ENCODE peak calls at places on chromosomes 6 and 20, in four cellular contexts. One of them, this sample, is unnamed.

GRCh38 chr6:74115674-74116073 is 419.7 kb downstream of the CD109 start:
- DNase-seq in breast epithelium: no peak
- DNase-seq in fibroblast of lung: peak
- DNase-seq in cardiac muscle cell: peak
- DNase-seq in this sample: peak

GRCh38 chr6:99114769-99115406 is 167.1 kb upstream of the FBXL4 start:
- DNase-seq in breast epithelium: peak
- DNase-seq in fibroblast of lung: no peak
- DNase-seq in cardiac muscle cell: no peak
- DNase-seq in this sample: no peak

GRCh38 chr6:160160450-160160849 is 38.8 kb downstream of the SLC22A1 start:
- DNase-seq in breast epithelium: no peak
- DNase-seq in fibroblast of lung: peak
- DNase-seq in cardiac muscle cell: no peak
- DNase-seq in this sample: peak

GRCh38 chr6:1864496-1864895 is 254.8 kb downstream of the FOXC1 start:
- DNase-seq in breast epithelium: no peak
- DNase-seq in fibroblast of lung: no peak
- DNase-seq in cardiac muscle cell: no peak
- DNase-seq in this sample: no peak

GRCh38 chr6:137332637-137333228 is 113.5 kb upstream of the IFNGR1 start:
- DNase-seq in breast epithelium: no peak
- DNase-seq in fibroblast of lung: peak
- DNase-seq in cardiac muscle cell: peak
- DNase-seq in this sample: no peak

GRCh38 chr6:166989427-166990034 is 9.7 kb upstream of the CEP43 start:
- DNase-seq in breast epithelium: no peak
- DNase-seq in fibroblast of lung: peak
- DNase-seq in cardiac muscle cell: peak
- DNase-seq in this sample: peak

GRCh38 chr6:17714177-17714576 is 7.5 kb upstream of the NUP153 start:
- DNase-seq in breast epithelium: no peak
- DNase-seq in fibroblast of lung: no peak
- DNase-seq in cardiac muscle cell: no peak
- DNase-seq in this sample: peak

GRCh38 chr20:34861386-34862084 is 11.1 kb downstream of the GGT7 start:
- DNase-seq in breast epithelium: peak
- DNase-seq in fibroblast of lung: no peak
- DNase-seq in cardiac muscle cell: no peak
- DNase-seq in this sample: peak

GRCh38 chr6:26217714-26218075 is 130.5 kb downstream of the HFE start:
- DNase-seq in breast epithelium: no peak
- DNase-seq in fibroblast of lung: peak
- DNase-seq in cardiac muscle cell: peak
- DNase-seq in this sample: peak

GRCh38 chr6:55833284-55833683 is 42.1 kb downstream of the BMP5 start:
- DNase-seq in breast epithelium: no peak
- DNase-seq in fibroblast of lung: no peak
- DNase-seq in cardiac muscle cell: no peak
- DNase-seq in this sample: no peak

GRCh38 chr20:48467622-48468021 is 360.2 kb downstream of the PREX1 start:
- DNase-seq in breast epithelium: no peak
- DNase-seq in fibroblast of lung: no peak
- DNase-seq in cardiac muscle cell: no peak
- DNase-seq in this sample: no peak

GRCh38 chr6:135186255-135186654 is 5.1 kb downstream of the MYB start:
- DNase-seq in breast epithelium: no peak
- DNase-seq in fibroblast of lung: no peak
- DNase-seq in cardiac muscle cell: no peak
- DNase-seq in this sample: no peak

GRCh38 chr6:37868447-37868825 is 48.9 kb downstream of the ZFAND3 start:
- DNase-seq in breast epithelium: no peak
- DNase-seq in fibroblast of lung: no peak
- DNase-seq in cardiac muscle cell: peak
- DNase-seq in this sample: peak

GRCh38 chr6:53142810-53143209 is 5.8 kb downstream of the GCM1 start:
- DNase-seq in breast epithelium: no peak
- DNase-seq in fibroblast of lung: no peak
- DNase-seq in cardiac muscle cell: no peak
- DNase-seq in this sample: no peak

GRCh38 chr6:160678744-160679401 is 14.8 kb upstream of the LPA start:
- DNase-seq in breast epithelium: no peak
- DNase-seq in fibroblast of lung: no peak
- DNase-seq in cardiac muscle cell: no peak
- DNase-seq in this sample: peak

GRCh38 chr20:6480328-6481030 is 287.0 kb upstream of the BMP2 start:
- DNase-seq in breast epithelium: peak
- DNase-seq in fibroblast of lung: no peak
- DNase-seq in cardiac muscle cell: no peak
- DNase-seq in this sample: no peak

GRCh38 chr20:53503517-53503919 is 90.1 kb downstream of the ZNF217 start:
- DNase-seq in breast epithelium: no peak
- DNase-seq in fibroblast of lung: no peak
- DNase-seq in cardiac muscle cell: no peak
- DNase-seq in this sample: no peak

GRCh38 chr6:12262236-12263061 is 27.7 kb upstream of the EDN1 start:
- DNase-seq in breast epithelium: no peak
- DNase-seq in fibroblast of lung: no peak
- DNase-seq in cardiac muscle cell: no peak
- DNase-seq in this sample: no peak

GRCh38 chr6:35071347-35071994 is 69.7 kb downstream of the TCP11 start:
- DNase-seq in breast epithelium: no peak
- DNase-seq in fibroblast of lung: no peak
- DNase-seq in cardiac muscle cell: no peak
- DNase-seq in this sample: peak

GRCh38 chr6:113530769-113531168 is 326.4 kb upstream of the MARCKS start:
- DNase-seq in breast epithelium: no peak
- DNase-seq in fibroblast of lung: peak
- DNase-seq in cardiac muscle cell: peak
- DNase-seq in this sample: peak

GRCh38 chr20:41171736-41172295 is 34.5 kb downstream of the PLCG1 start:
- DNase-seq in breast epithelium: peak
- DNase-seq in fibroblast of lung: no peak
- DNase-seq in cardiac muscle cell: no peak
- DNase-seq in this sample: no peak

GRCh38 chr6:31143148-31143547 is 4.3 kb upstream of the PSORS1C2 start:
- DNase-seq in breast epithelium: no peak
- DNase-seq in fibroblast of lung: peak
- DNase-seq in cardiac muscle cell: peak
- DNase-seq in this sample: peak

GRCh38 chr6:18444176-18444575 is 57.0 kb downstream of the RNF144B start:
- DNase-seq in breast epithelium: no peak
- DNase-seq in fibroblast of lung: peak
- DNase-seq in cardiac muscle cell: no peak
- DNase-seq in this sample: no peak

DNA sequence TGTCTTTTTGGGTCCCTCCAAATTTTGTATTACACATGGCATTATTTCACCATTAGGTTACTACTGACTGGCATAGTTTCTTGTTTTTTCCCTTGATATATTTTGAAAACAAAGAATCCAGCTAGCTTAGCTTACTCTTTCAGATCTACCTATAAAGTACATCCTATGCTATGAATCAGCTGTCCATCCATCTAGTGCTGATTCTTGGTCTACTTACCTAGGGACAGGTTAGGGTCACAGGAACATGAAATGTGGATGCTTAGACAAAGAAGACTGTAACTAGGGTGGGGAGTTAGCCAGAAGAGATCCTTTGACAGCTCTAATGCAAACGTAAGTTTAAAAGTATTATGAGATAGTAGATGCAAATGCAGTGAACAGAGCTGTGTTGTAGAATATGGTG is 91.7 kb downstream of the NKAIN2 start:
- DNase-seq in breast epithelium: no peak
- DNase-seq in fibroblast of lung: no peak
- DNase-seq in cardiac muscle cell: no peak
- DNase-seq in this sample: peak
- TF ChIP-seq CTCF in breast epithelium: no peak
- TF ChIP-seq CTCF in fibroblast of lung: no peak
- TF ChIP-seq CTCF in cardiac muscle cell: no peak
- TF ChIP-seq CTCF in this sample: no peak

DNA sequence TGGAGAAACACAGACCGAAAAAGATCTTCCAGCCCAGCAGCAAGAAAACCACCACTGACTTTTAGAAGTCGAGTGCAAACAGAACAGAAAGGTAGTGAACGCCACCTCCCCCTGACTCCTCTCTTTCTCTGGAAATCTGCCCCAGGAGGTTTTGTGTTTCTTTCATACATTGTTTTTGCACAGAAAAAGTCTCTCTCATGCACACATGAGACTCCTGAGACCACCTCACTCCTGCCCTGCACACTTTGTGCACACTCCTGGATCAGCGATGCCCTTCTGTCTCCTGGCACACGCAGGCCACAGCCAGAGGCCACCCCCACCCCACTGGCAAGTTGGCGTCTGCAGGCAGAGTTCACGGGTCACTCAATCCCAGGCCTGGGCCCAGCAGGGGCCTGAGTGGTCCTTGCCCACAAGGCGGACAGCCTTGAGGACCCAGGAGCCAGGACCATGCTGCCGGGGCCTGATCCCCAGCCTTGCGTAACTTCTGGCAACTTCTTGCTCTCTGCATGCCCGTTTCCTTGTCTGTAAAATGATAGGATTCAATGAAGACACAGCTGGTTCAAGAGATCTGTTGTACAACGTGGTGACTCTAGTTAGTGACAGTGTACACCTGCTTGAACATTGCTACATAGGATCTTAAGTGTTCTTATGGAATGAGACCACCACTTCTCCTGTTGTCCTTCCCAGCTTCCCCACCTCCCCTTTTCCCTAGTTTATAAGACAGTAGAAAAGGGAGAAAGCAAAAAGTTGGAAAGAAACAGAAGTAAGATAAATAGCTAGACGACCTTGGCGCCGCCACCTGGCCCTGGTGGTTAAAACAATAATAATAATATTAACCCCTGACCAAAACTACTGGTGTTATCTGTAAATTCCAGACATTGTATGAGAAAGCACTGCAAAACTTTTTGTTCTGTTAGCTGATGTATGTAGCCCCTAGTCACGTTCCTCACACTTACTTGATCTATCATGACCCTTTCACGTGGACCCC is 30.2 kb upstream of the CST7 start:
- DNase-seq in breast epithelium: no peak
- DNase-seq in fibroblast of lung: no peak
- DNase-seq in cardiac muscle cell: no peak
- DNase-seq in this sample: no peak
- TF ChIP-seq CTCF in breast epithelium: peak
- TF ChIP-seq CTCF in fibroblast of lung: no peak
- TF ChIP-seq CTCF in cardiac muscle cell: no peak
- TF ChIP-seq CTCF in this sample: no peak

GRCh38 chr20:33005132-33005566 is 916 bp upstream of the SUN5 start:
- DNase-seq in breast epithelium: no peak
- DNase-seq in fibroblast of lung: peak
- DNase-seq in cardiac muscle cell: peak
- DNase-seq in this sample: no peak
- TF ChIP-seq CTCF in breast epithelium: no peak
- TF ChIP-seq CTCF in fibroblast of lung: peak
- TF ChIP-seq CTCF in cardiac muscle cell: peak
- TF ChIP-seq CTCF in this sample: peak

GRCh38 chr20:63957004-63957689 is 931 bp upstream of the UCKL1 start:
- DNase-seq in breast epithelium: peak
- DNase-seq in fibroblast of lung: peak
- DNase-seq in cardiac muscle cell: peak
- DNase-seq in this sample: peak
- TF ChIP-seq CTCF in breast epithelium: no peak
- TF ChIP-seq CTCF in fibroblast of lung: peak
- TF ChIP-seq CTCF in cardiac muscle cell: peak
- TF ChIP-seq CTCF in this sample: peak

This sample was measured in epithelial cell of esophagus.